ENCODE peak calls at places on chromosome 16, in five cellular contexts. L, H, J, E and M are unnamed samples.

GRCh38 chr16:11949527-11949926 is 7.7 kb upstream of the NPIPB2 start:
- DNase-seq in E (no peak), H (peak), L (no peak), J (peak), M (no peak)

GRCh38 chr16:89565506-89566372 is 5.3 kb downstream of the RPL13 start:
- DNase-seq in E (peak), H (peak), J (peak), L (no peak), M (no peak)

GRCh38 chr16:75197522-75198134 is 9.3 kb downstream of the CTRB2 start:
- DNase-seq in E (no peak), H (no peak), J (no peak), L (no peak), M (no peak)

GRCh38 chr16:77469639-77470038 is 34.8 kb upstream of the ADAMTS18 start:
- DNase-seq in E (no peak), J (no peak), H (no peak), L (no peak), M (no peak)

GRCh38 chr16:3879258-3879886 is 1.1 kb downstream of the CREBBP start:
- DNase-seq in H (peak), E (peak), J (no peak), L (no peak), M (no peak)

GRCh38 chr16:85717393-85718152 is 28.8 kb upstream of the GINS2 start:
- DNase-seq in J (peak), L (no peak), H (peak), E (peak), M (peak)

GRCh38 chr16:27333104-27333503 is 19.3 kb downstream of the IL4R start:
- DNase-seq in E (no peak), L (no peak), H (no peak), J (no peak), M (no peak)

GRCh38 chr16:77298638-77299360 is 99.6 kb downstream of the SYCE1L start:
- DNase-seq in E (no peak), H (no peak), L (no peak), J (peak), M (peak)

GRCh38 chr16:84834403-84834772 is 14.6 kb downstream of the CRISPLD2 start:
- DNase-seq in J (no peak), L (no peak), E (no peak), H (no peak), M (peak)

GRCh38 chr16:24523569-24523968 is 15.8 kb upstream of the RBBP6 start:
- DNase-seq in E (no peak), H (no peak), L (no peak), J (no peak), M (no peak)

GRCh38 chr16:72371307-72372081 is 199.5 kb upstream of the PMFBP1 start:
- DNase-seq in H (no peak), L (peak), J (peak), E (no peak), M (peak)

GRCh38 chr16:48810803-48811453 is 200.9 kb upstream of the N4BP1 start:
- DNase-seq in J (no peak), L (no peak), E (peak), H (no peak), M (no peak)

GRCh38 chr16:28623172-28623711 is 13.4 kb upstream of the SULT1A1 start:
- DNase-seq in L (no peak), E (peak), H (peak), J (no peak), M (no peak)

GRCh38 chr16:53912155-53912554 is 208.2 kb downstream of the FTO start:
- DNase-seq in E (no peak), H (no peak), J (no peak), L (no peak), M (no peak)

GRCh38 chr16:76474048-76474447 is 196.8 kb downstream of the CNTNAP4 start:
- DNase-seq in E (no peak), L (no peak), H (no peak), J (no peak), M (no peak)

GRCh38 chr16:21663889-21664647 is at the start of gene OTOA:
- DNase-seq in L (no peak), J (no peak), E (peak), H (no peak), M (no peak)

GRCh38 chr16:66899945-66900688 is 18.6 kb downstream of the CDH16 start:
- DNase-seq in J (peak), L (no peak), H (no peak), E (no peak), M (no peak)

GRCh38 chr16:1125471-1125870 is 27.4 kb upstream of the CACNA1H start:
- DNase-seq in E (no peak), H (no peak), L (no peak), J (no peak), M (no peak)

GRCh38 chr16:84839054-84839453 is 19.3 kb downstream of the CRISPLD2 start:
- DNase-seq in L (no peak), H (no peak), E (peak), J (no peak), M (peak)

GRCh38 chr16:56262148-56262878 is 71.0 kb downstream of the GNAO1 start:
- DNase-seq in E (no peak), H (no peak), J (no peak), L (no peak), M (no peak)

GRCh38 chr16:24074574-24074973 is 181.6 kb upstream of the CACNG3 start:
- DNase-seq in E (no peak), L (no peak), J (no peak), H (no peak), M (no peak)

GRCh38 chr16:85635545-85636140 is 22.5 kb downstream of the GSE1 start:
- DNase-seq in H (no peak), L (no peak), J (no peak), E (no peak), M (no peak)

GRCh38 chr16:67170168-67170947 is at the start of gene NOL3:
- DNase-seq in J (peak), L (no peak), H (no peak), E (peak), M (no peak)

GRCh38 chr16:85594621-85595298 is 18.4 kb upstream of the GSE1 start:
- DNase-seq in E (no peak), L (no peak), J (no peak), H (no peak), M (no peak)

GRCh38 chr16:4506450-4506849 is 30.3 kb downstream of the HMOX2 start:
- DNase-seq in J (peak), E (no peak), L (peak), H (peak), M (peak)

GRCh38 chr16:27245276-27246231 is 23.0 kb downstream of the NSMCE1 start:
- DNase-seq in J (peak), E (no peak), H (no peak), L (no peak), M (peak)

GRCh38 chr16:24505959-24506358 is 33.4 kb upstream of the RBBP6 start:
- DNase-seq in L (no peak), E (no peak), J (no peak), H (no peak), M (no peak)

GRCh38 chr16:9225527-9226316 is 134.3 kb downstream of the HAPSTR1 start:
- DNase-seq in E (no peak), L (peak), H (peak), J (no peak), M (no peak)

GRCh38 chr16:48963306-48963705 is 318.3 kb downstream of the CBLN1 start:
- DNase-seq in L (no peak), E (no peak), H (no peak), J (peak), M (no peak)

GRCh38 chr16:79370736-79371135 is 229.8 kb downstream of the MAF start:
- DNase-seq in L (no peak), E (no peak), H (no peak), J (no peak), M (no peak)

GRCh38 chr16:56851671-56852400 is 13.2 kb upstream of the SLC12A3 start:
- DNase-seq in H (peak), J (peak), E (peak), L (no peak), M (no peak)

GRCh38 chr16:8892101-8892575 is 10.0 kb downstream of the LITAFD start:
- DNase-seq in E (no peak), H (no peak), L (no peak), J (no peak), M (no peak)

DNA sequence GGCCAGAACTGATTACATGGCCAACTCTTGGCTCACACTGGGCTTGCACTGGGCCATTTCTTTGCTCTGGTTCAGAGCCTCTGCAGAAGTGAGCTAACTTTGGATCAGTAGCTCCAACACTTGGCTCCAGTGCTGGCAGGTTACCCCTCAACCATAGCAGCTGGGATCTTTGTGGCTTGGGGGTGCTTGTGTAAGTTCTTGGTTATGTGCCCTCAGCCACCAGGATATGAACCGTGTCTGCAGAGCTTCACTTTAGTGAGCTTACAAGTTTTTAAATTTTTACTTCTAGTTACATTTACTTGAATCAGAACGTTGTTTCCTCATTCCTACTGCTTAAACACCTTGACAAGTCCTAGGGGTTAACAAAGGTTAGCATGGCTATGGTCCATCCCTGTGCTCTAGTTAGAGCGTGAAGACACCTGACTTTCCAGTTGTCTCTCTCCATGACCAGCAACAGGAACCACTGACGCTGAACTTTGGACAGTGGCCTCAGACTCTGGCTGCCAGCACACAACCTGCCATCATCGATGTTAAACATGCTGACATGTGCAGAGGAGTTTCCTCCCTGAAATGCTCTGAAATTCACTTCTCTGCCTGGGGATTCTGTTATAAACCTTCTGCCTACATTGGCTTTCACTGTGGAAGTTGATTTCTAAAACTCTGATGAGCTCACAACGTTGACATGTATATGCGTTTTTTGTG is 4.1 kb downstream of the PDF start:
- DNase-seq in L (no peak), H (no peak), E (no peak), J (no peak), M (no peak)
- H3K4me3 ChIP-seq in L (no peak), H (peak), E (no peak), J (no peak), M (no peak)

GRCh38 chr16:88067530-88068411 is 116.5 kb downstream of the BANP start:
- DNase-seq in L (no peak), E (peak), J (no peak), H (no peak), M (no peak)

GRCh38 chr16:88070341-88070740 is 119.1 kb downstream of the BANP start:
- DNase-seq in H (no peak), L (no peak), E (peak), J (no peak), M (no peak)

GRCh38 chr16:88068476-88069396 is 117.5 kb downstream of the BANP start:
- DNase-seq in H (no peak), L (no peak), J (no peak), E (peak), M (no peak)

GRCh38 chr16:88070989-88071625 is 119.9 kb downstream of the BANP start:
- DNase-seq in L (no peak), J (no peak), E (no peak), H (no peak), M (no peak)

GRCh38 chr16:88069397-88070168 is 118.3 kb downstream of the BANP start:
- DNase-seq in H (peak), J (no peak), L (no peak), E (peak), M (no peak)
- H3K4me3 ChIP-seq in H (peak), J (no peak), L (no peak), E (no peak), M (no peak)

GRCh38 chr16:25692734-25693508 is 1.2 kb downstream of the HS3ST4 start:
- DNase-seq in H (no peak), L (no peak), J (no peak), E (peak), M (no peak)
- H3K4me3 ChIP-seq in H (no peak), L (peak), J (no peak), E (no peak), M (no peak)

DNA sequence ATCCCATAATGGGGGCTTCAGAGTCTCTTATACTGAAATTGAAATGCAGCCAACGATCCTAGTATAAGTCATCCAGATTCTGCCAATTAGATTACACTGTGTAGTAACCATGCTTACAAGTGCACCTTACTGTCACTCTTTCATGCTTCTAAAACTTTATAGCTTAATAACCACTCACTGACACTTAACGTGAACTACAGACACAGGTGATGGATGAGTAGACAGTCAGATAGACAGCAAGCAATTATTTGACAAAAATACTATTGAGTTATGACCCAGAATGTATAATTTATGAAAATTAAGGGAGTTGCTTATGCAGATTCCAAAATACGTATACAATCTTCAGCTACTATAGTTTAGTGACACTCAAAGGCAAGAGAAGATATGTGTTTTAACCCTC is 6.3 kb downstream of the CDH8 start:
- DNase-seq in J (no peak), E (no peak), L (no peak), H (no peak), M (no peak)
- H3K4me3 ChIP-seq in J (no peak), E (no peak), L (no peak), H (no peak), M (no peak)

GRCh38 chr16:30995927-30996323 is 10.9 kb downstream of the HSD3B7 start:
- DNase-seq in J (no peak), E (no peak), L (no peak), H (no peak), M (no peak)
- H3K4me3 ChIP-seq in J (no peak), E (no peak), L (no peak), H (peak), M (no peak)

GRCh38 chr16:29791845-29792797 is 1.6 kb downstream of the KIF22 start:
- DNase-seq in E (no peak), L (no peak), J (no peak), H (no peak), M (no peak)
- H3K4me3 ChIP-seq in E (peak), L (peak), J (peak), H (peak), M (peak)

DNA sequence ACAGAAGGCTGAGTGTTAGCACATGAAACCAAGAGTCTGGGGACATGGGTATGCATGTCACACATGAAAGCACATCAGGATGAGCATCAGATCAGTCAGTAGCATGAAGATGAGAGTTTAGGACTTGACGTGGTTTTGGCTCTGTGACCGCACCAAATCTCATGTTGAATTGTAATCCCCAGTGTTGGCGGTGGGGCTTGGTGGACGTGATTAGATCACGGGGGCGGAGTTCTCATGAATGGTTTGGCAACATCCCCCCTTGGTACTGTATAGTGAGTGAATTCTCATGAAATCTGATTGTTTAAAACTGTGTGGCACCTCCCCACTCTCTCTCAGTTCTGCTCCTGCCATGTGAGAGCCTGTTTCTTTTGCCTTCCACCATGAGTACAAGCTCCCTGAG is 46.4 kb downstream of the CNGB1 start:
- DNase-seq in J (no peak), L (no peak), H (no peak), E (no peak), M (no peak)
- H3K4me3 ChIP-seq in J (no peak), L (no peak), H (no peak), E (no peak), M (no peak)

GRCh38 chr16:31291376-31291775 is 31.6 kb downstream of the ITGAM start:
- DNase-seq in H (no peak), L (no peak), J (no peak), E (no peak), M (no peak)

GRCh38 chr16:31284926-31285325 is 25.2 kb downstream of the ITGAM start:
- DNase-seq in E (no peak), J (no peak), H (no peak), L (no peak), M (no peak)

DNA sequence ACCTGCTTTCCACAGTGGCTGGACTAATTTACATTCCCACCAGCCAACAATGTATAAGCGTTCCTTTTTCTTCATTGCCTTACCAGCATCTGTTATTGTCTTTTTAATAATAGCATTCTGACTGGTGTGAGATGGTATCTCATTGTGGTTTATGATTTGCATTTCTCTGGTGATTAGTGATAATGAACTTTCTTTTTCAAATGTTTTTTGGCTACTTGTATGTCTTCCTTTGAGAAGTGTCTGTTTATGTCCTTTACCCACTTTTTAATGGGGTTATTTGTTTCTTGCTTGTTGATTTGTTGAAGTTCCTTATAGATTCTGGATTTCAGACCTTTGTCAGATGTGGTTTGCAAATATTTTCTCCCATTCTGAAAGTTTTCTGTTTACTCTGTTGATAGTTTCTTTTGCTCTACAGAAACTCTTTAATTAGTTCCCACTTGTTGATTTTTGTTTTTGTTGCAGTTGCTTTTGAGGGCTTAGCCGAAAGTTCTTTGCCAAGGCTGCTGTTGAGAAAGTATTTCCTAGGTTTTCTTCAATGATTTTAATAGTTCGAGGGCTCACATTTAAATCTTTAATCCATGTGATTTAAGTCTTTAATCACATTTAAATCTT is 26.8 kb downstream of the ITGAM start:
- DNase-seq in E (no peak), H (no peak), L (no peak), J (no peak), M (no peak)
- H3K4me3 ChIP-seq in E (no peak), H (no peak), L (no peak), J (no peak), M (no peak)

GRCh38 chr16:51133691-51134090 is 17.4 kb downstream of the SALL1 start:
- DNase-seq in H (no peak), E (no peak), L (no peak), J (no peak), M (no peak)
- H3K4me3 ChIP-seq in H (no peak), E (no peak), L (peak), J (peak), M (no peak)